ENCODE peak calls at places on chromosome 22, in four cellular contexts. N, F, I and W are unnamed samples.

GRCh38 chr22:50136431-50137047 is 34.0 kb upstream of the PANX2 start:
- DNase-seq in N (no peak), F (no peak), I (no peak), W (no peak)

GRCh38 chr22:30253205-30253852 is 6.8 kb upstream of the LIF start:
- DNase-seq in N (no peak), F (no peak), I (no peak), W (no peak)

GRCh38 chr22:35330258-35330861 is 30.7 kb downstream of the TOM1 start:
- DNase-seq in N (peak), F (no peak), I (peak), W (peak)

GRCh38 chr22:48372395-48372794 is 1455.3 kb downstream of the BRD1 start:
- DNase-seq in N (no peak), F (no peak), I (no peak), W (no peak)

GRCh38 chr22:45615364-45615763 is 56.3 kb upstream of the ATXN10 start:
- DNase-seq in N (no peak), F (no peak), I (peak), W (no peak)

GRCh38 chr22:35604671-35605457 is 12.3 kb downstream of the MB start:
- DNase-seq in N (no peak), F (no peak), I (no peak), W (no peak)

GRCh38 chr22:22044153-22044552 is 61.6 kb upstream of the TOP3B start:
- DNase-seq in N (no peak), F (no peak), I (no peak), W (no peak)

GRCh38 chr22:40741116-40741515 is 61.8 kb downstream of the MCHR1 start:
- DNase-seq in N (no peak), F (no peak), I (no peak), W (no peak)

GRCh38 chr22:29617922-29618629 is 14.6 kb downstream of the NF2 start:
- DNase-seq in N (no peak), F (no peak), I (no peak), W (no peak)

GRCh38 chr22:26712158-26712557 is 54.8 kb downstream of the MIAT start:
- DNase-seq in N (no peak), F (no peak), I (no peak), W (no peak)

GRCh38 chr22:29877620-29878019 is 5.4 kb upstream of the MTMR3 start:
- DNase-seq in N (no peak), F (no peak), I (no peak), W (no peak)

GRCh38 chr22:50027639-50028537 is 15.3 kb upstream of the IL17REL start:
- DNase-seq in N (peak), F (no peak), I (no peak), W (no peak)

GRCh38 chr22:17143101-17143500 is 16.0 kb downstream of the HDHD5 start:
- DNase-seq in N (no peak), F (no peak), I (no peak), W (no peak)

GRCh38 chr22:30875481-30876215 is 92.9 kb downstream of the MORC2 start:
- DNase-seq in N (no peak), F (no peak), I (no peak), W (peak)

GRCh38 chr22:38180841-38181452 is 683 bp downstream of the PLA2G6 start:
- DNase-seq in N (peak), F (no peak), I (peak), W (peak)

GRCh38 chr22:27405672-27406388 is 395.7 kb downstream of the MN1 start:
- DNase-seq in N (no peak), F (no peak), I (peak), W (no peak)

GRCh38 chr22:39522567-39523300 is 2.4 kb downstream of the ATF4 start:
- DNase-seq in N (no peak), F (no peak), I (peak), W (no peak)